ENCODE peak calls at places on chromosomes 13 and 19, in seven cellular contexts. One of them, this sample, is unnamed.

GRCh38 chr19:23991170-23991569 is 76.5 kb downstream of the ZNF726 start:
- DNase-seq in activated naive CD4-positive, alpha-beta T cell: no peak
- DNase-seq in HuH-7: no peak
- DNase-seq in left cardiac atrium: no peak
- DNase-seq in activated T-cell treated with anti-CD3 and anti-CD28 coated beads, Interleukin-2, amount 50 U/mL, for 72 hours: peak
- DNase-seq in cerebellum: no peak
- DNase-seq in fibroblast of the conjunctiva: no peak
- DNase-seq in this sample: no peak

GRCh38 chr13:74052402-74052928 is 81.7 kb downstream of the KLF12 start:
- DNase-seq in cerebellum: no peak
- DNase-seq in left cardiac atrium: peak
- DNase-seq in activated naive CD4-positive, alpha-beta T cell: no peak
- DNase-seq in activated T-cell treated with anti-CD3 and anti-CD28 coated beads, Interleukin-2, amount 50 U/mL, for 72 hours: no peak
- DNase-seq in fibroblast of the conjunctiva: no peak
- DNase-seq in HuH-7: no peak
- DNase-seq in this sample: no peak

GRCh38 chr13:113639661-113640262 is 18.2 kb downstream of the ATP4B start:
- DNase-seq in activated naive CD4-positive, alpha-beta T cell: no peak
- DNase-seq in activated T-cell treated with anti-CD3 and anti-CD28 coated beads, Interleukin-2, amount 50 U/mL, for 72 hours: no peak
- DNase-seq in left cardiac atrium: no peak
- DNase-seq in cerebellum: peak
- DNase-seq in fibroblast of the conjunctiva: no peak
- DNase-seq in HuH-7: no peak
- DNase-seq in this sample: no peak

GRCh38 chr13:99959127-99959529 is 12.4 kb downstream of the ZIC5 start:
- DNase-seq in activated T-cell treated with anti-CD3 and anti-CD28 coated beads, Interleukin-2, amount 50 U/mL, for 72 hours: no peak
- DNase-seq in fibroblast of the conjunctiva: no peak
- DNase-seq in activated naive CD4-positive, alpha-beta T cell: no peak
- DNase-seq in cerebellum: peak
- DNase-seq in HuH-7: no peak
- DNase-seq in left cardiac atrium: no peak
- DNase-seq in this sample: no peak

GRCh38 chr13:110520431-110521295 is 40.9 kb downstream of the RAB20 start:
- DNase-seq in fibroblast of the conjunctiva: peak
- DNase-seq in left cardiac atrium: peak
- DNase-seq in cerebellum: peak
- DNase-seq in HuH-7: no peak
- DNase-seq in activated T-cell treated with anti-CD3 and anti-CD28 coated beads, Interleukin-2, amount 50 U/mL, for 72 hours: no peak
- DNase-seq in activated naive CD4-positive, alpha-beta T cell: no peak
- DNase-seq in this sample: no peak

GRCh38 chr19:2055871-2056809 is 5.1 kb upstream of the MKNK2 start:
- DNase-seq in fibroblast of the conjunctiva: peak
- DNase-seq in HuH-7: no peak
- DNase-seq in activated naive CD4-positive, alpha-beta T cell: no peak
- DNase-seq in cerebellum: peak
- DNase-seq in activated T-cell treated with anti-CD3 and anti-CD28 coated beads, Interleukin-2, amount 50 U/mL, for 72 hours: peak
- DNase-seq in left cardiac atrium: peak
- DNase-seq in this sample: peak

GRCh38 chr13:42970824-42971669 is 21.0 kb downstream of the EPSTI1 start:
- DNase-seq in activated naive CD4-positive, alpha-beta T cell: no peak
- DNase-seq in activated T-cell treated with anti-CD3 and anti-CD28 coated beads, Interleukin-2, amount 50 U/mL, for 72 hours: peak
- DNase-seq in fibroblast of the conjunctiva: no peak
- DNase-seq in cerebellum: peak
- DNase-seq in left cardiac atrium: no peak
- DNase-seq in HuH-7: peak
- DNase-seq in this sample: peak

GRCh38 chr19:50646074-50646807 is 3.0 kb upstream of the C19orf81 start:
- DNase-seq in activated T-cell treated with anti-CD3 and anti-CD28 coated beads, Interleukin-2, amount 50 U/mL, for 72 hours: no peak
- DNase-seq in activated naive CD4-positive, alpha-beta T cell: no peak
- DNase-seq in fibroblast of the conjunctiva: peak
- DNase-seq in HuH-7: no peak
- DNase-seq in left cardiac atrium: peak
- DNase-seq in cerebellum: no peak
- DNase-seq in this sample: peak